ENCODE peak calls at places on chromosomes 6 and 20, in nine cellular contexts. U is caudate nucleus; V is fibroblast of pulmonary artery; W is naive thymus-derived CD8-positive, alpha-beta T cell; H is RWPE1; I is epithelial cell of esophagus; E is NCI-H2081 treated with DMSO at 0.1 percent for 48 hours; X is left colon; Y is spleen. N is an unnamed sample.

GRCh38 chr20:38838326-38838725 is 32.8 kb downstream of the PPP1R16B start:
- DNase-seq in U (peak; percentile 33), V (no peak), W (no peak), H (no peak), I (no peak), E (no peak), X (no peak), Y (no peak), N (no peak)

GRCh38 chr20:57481281-57481711 is 43.6 kb downstream of the CTCFL start:
- DNase-seq in U (no peak), V (no peak), W (peak; percentile 9), H (no peak), I (no peak), E (no peak), X (no peak), Y (peak; percentile 82), N (no peak)

GRCh38 chr6:1669996-1670395 is 60.3 kb downstream of the FOXC1 start:
- DNase-seq in U (no peak), V (no peak), W (no peak), H (no peak), I (no peak), E (no peak), X (no peak), Y (no peak), N (no peak)

GRCh38 chr6:47195251-47195650 is 114.5 kb downstream of the TNFRSF21 start:
- DNase-seq in U (no peak), V (peak; percentile 81), W (no peak), H (no peak), I (no peak), E (no peak), X (peak; percentile 37), Y (no peak), N (no peak)

GRCh38 chr20:34907616-34908469 is 31.4 kb downstream of the ACSS2 start:
- DNase-seq in U (no peak), V (peak; percentile 88), W (no peak), H (peak; percentile 99), I (peak; percentile 98), E (peak; percentile 13), X (peak; percentile 78), Y (no peak), N (no peak)

GRCh38 chr6:43290353-43290904 is 7.6 kb upstream of the SLC22A7 start:
- DNase-seq in U (no peak), V (no peak), W (no peak), H (no peak), I (no peak), E (no peak), X (no peak), Y (peak; percentile 4), N (no peak)

GRCh38 chr6:137661601-137662000 is 167.4 kb upstream of the OLIG3 start:
- DNase-seq in U (no peak), V (peak; percentile 56), W (peak; percentile 23), H (peak; percentile 48), I (peak; percentile 48), E (no peak), X (no peak), Y (no peak), N (no peak)

GRCh38 chr6:119310486-119311036 is 39.0 kb downstream of the MAN1A1 start:
- DNase-seq in U (no peak), V (peak; percentile 42), W (no peak), H (no peak), I (peak; percentile 37), E (no peak), X (no peak), Y (no peak), N (no peak)

GRCh38 chr20:6506906-6507305 is 260.6 kb upstream of the BMP2 start:
- DNase-seq in U (no peak), V (no peak), W (no peak), H (no peak), I (no peak), E (no peak), X (no peak), Y (no peak), N (no peak)

GRCh38 chr6:18367371-18367770 is 19.8 kb upstream of the RNF144B start:
- DNase-seq in U (no peak), V (no peak), W (no peak), H (no peak), I (no peak), E (no peak), X (no peak), Y (no peak), N (no peak)

GRCh38 chr6:46734867-46735719 is at the start of gene PLA2G7:
- DNase-seq in U (peak; percentile 48), V (no peak), W (no peak), H (peak; percentile 36), I (peak; percentile 66), E (no peak), X (no peak), Y (peak; percentile 79), N (peak; percentile 44)

GRCh38 chr20:31746068-31746878 is 7.2 kb downstream of the TPX2 start:
- DNase-seq in U (no peak), V (no peak), W (no peak), H (no peak), I (no peak), E (no peak), X (no peak), Y (no peak), N (no peak)

GRCh38 chr6:96755096-96755495 is 82.2 kb downstream of the GPR63 start:
- DNase-seq in U (no peak), V (no peak), W (no peak), H (no peak), I (no peak), E (no peak), X (no peak), Y (no peak), N (no peak)

GRCh38 chr20:38221041-38221589 is 39.4 kb downstream of the KIAA1755 start:
- DNase-seq in U (peak; percentile 32), V (peak; percentile 64), W (peak; percentile 53), H (peak; percentile 94), I (peak; percentile 58), E (no peak), X (peak; percentile 36), Y (peak; percentile 91), N (peak; percentile 76)

GRCh38 chr6:20119446-20119845 is 92.8 kb downstream of the MBOAT1 start:
- DNase-seq in U (no peak), V (no peak), W (no peak), H (no peak), I (no peak), E (no peak), X (no peak), Y (no peak), N (no peak)

GRCh38 chr6:83431545-83432165 is 804 bp upstream of the ME1 start:
- DNase-seq in U (no peak), V (no peak), W (no peak), H (peak; percentile 20), I (peak; percentile 72), E (no peak), X (peak; percentile 87), Y (no peak), N (no peak)

GRCh38 chr20:31687777-31688176 is 34.9 kb downstream of the BCL2L1 start:
- DNase-seq in U (no peak), V (no peak), W (no peak), H (no peak), I (no peak), E (no peak), X (no peak), Y (no peak), N (no peak)

N was measured in CD14-positive monocyte.